ENCODE peak calls at places on chromosomes 11 and 22, in four cellular contexts. Y is effector memory CD4-positive, alpha-beta T cell; N is fibroblast of lung; I is B cell. O is an unnamed sample.

GRCh38 chr22:49211176-49211575 is 616.5 kb downstream of the BRD1 start:
- DNase-seq in Y (no peak), N (no peak), I (no peak), O (no peak)

GRCh38 chr11:71282581-71283351 is 30.4 kb upstream of the SHANK2 start:
- DNase-seq in Y (no peak), N (no peak), I (no peak), O (no peak)

GRCh38 chr22:19598054-19598855 is 74.0 kb upstream of the CLDN5 start:
- DNase-seq in Y (no peak), N (no peak), I (no peak), O (no peak)

GRCh38 chr22:30830907-30831306 is 136.2 kb downstream of the OSBP2 start:
- DNase-seq in Y (no peak), N (peak; percentile 86), I (no peak), O (peak; percentile 92)

GRCh38 chr11:36790450-36790849 is 192.4 kb upstream of the RAG2 start:
- DNase-seq in Y (no peak), N (no peak), I (no peak), O (no peak)

GRCh38 chr22:28903080-28903479 is 19.7 kb downstream of the ZNRF3 start:
- DNase-seq in Y (no peak), N (peak; percentile 42), I (no peak), O (peak; percentile 57)

GRCh38 chr11:65314501-65315203 is at the start of gene CDC42EP2:
- DNase-seq in Y (peak; percentile 64), N (peak; percentile 85), I (peak; percentile 95), O (peak; percentile 96)

GRCh38 chr11:724063-724732 is 18.2 kb downstream of the EPS8L2 start:
- DNase-seq in Y (no peak), N (no peak), I (no peak), O (no peak)

GRCh38 chr11:90639687-90640086 is 416.8 kb upstream of the CHORDC1 start:
- DNase-seq in Y (no peak), N (peak; percentile 37), I (no peak), O (no peak)

GRCh38 chr11:9091044-9091936 is at the start of gene SCUBE2:
- DNase-seq in Y (no peak), N (no peak), I (peak; percentile 63), O (peak; percentile 23)

GRCh38 chr11:10657308-10658271 is 36.0 kb downstream of the IRAG1 start:
- DNase-seq in Y (no peak), N (peak; percentile 75), I (no peak), O (peak; percentile 47)

GRCh38 chr11:11407065-11407737 is 54.2 kb upstream of the CSNK2A3 start:
- DNase-seq in Y (no peak), N (no peak), I (no peak), O (no peak)

GRCh38 chr11:72048718-72049460 is 31.5 kb downstream of the NUMA1 start:
- DNase-seq in Y (no peak), N (no peak), I (no peak), O (no peak)

GRCh38 chr11:7251836-7252682 is at the start of gene SYT9:
- DNase-seq in Y (no peak), N (peak; percentile 1), I (peak; percentile 38), O (peak; percentile 74)

GRCh38 chr11:1323779-1324178 is 14.3 kb upstream of the TOLLIP start:
- DNase-seq in Y (no peak), N (no peak), I (no peak), O (no peak)

GRCh38 chr22:20724676-20725454 is 49.0 kb upstream of the SERPIND1 start:
- DNase-seq in Y (no peak), N (no peak), I (no peak), O (no peak)

O was measured in foreskin fibroblast.